ENCODE peak calls at places on chromosomes 3 and 15, in four cellular contexts. E, M, R and A are unnamed samples. For H3K4me1, the result is how much of the 10 kb centered on the place peaks cover.

GRCh38 chr3:66354561-66354960 is 133.8 kb downstream of the SLC25A26 start:
- DNase-seq in E (no peak), M (no peak), R (no peak), A (no peak)

GRCh38 chr15:87817553-87817952 is 439.0 kb downstream of the NTRK3 start:
- DNase-seq in E (no peak), M (no peak), R (no peak), A (peak)

GRCh38 chr3:196524527-196524926 is 9.4 kb upstream of the SMCO1 start:
- DNase-seq in E (peak), M (no peak), R (no peak), A (peak)

GRCh38 chr15:78374436-78375393 is 34.6 kb downstream of the CRABP1 start:
- DNase-seq in E (peak), M (peak), R (peak), A (no peak)

GRCh38 chr15:51967583-51967982 is 4.0 kb downstream of the LEO1 start:
- DNase-seq in E (no peak), M (no peak), R (no peak), A (no peak)

GRCh38 chr3:191523099-191523498 is 62.1 kb downstream of the PYDC2 start:
- DNase-seq in E (no peak), M (no peak), R (no peak), A (no peak)

GRCh38 chr15:53197426-53197839 is 407.3 kb upstream of the ONECUT1 start:
- DNase-seq in E (peak), M (peak), R (peak), A (peak)

GRCh38 chr3:196611761-196612483 is 27.6 kb upstream of the NRROS start:
- DNase-seq in E (peak), M (no peak), R (no peak), A (no peak)

GRCh38 chr3:119420196-119420595 is 43.2 kb downstream of the TMEM39A start:
- DNase-seq in E (peak), M (no peak), R (no peak), A (no peak)

GRCh38 chr15:62440310-62440709 is 275.2 kb upstream of the C2CD4B start:
- DNase-seq in E (no peak), M (no peak), R (no peak), A (no peak)

GRCh38 chr3:100693225-100693624 is 16.1 kb upstream of the TFG start:
- DNase-seq in E (no peak), M (no peak), R (no peak), A (no peak)

GRCh38 chr3:133573629-133574194 is at the start of gene CDV3:
- DNase-seq in E (no peak), M (no peak), R (no peak), A (no peak)
- H3K4me1 ChIP-seq in E (under half), M (half or more), R (half or more), A (under half)

GRCh38 chr15:26901036-26901435 is 34.2 kb downstream of the GABRA5 start:
- DNase-seq in E (no peak), M (no peak), R (no peak), A (peak)

GRCh38 chr15:26894181-26894580 is 27.3 kb downstream of the GABRA5 start:
- DNase-seq in E (no peak), M (no peak), R (no peak), A (no peak)

GRCh38 chr15:26899658-26900057 is 32.8 kb downstream of the GABRA5 start:
- DNase-seq in E (no peak), M (no peak), R (no peak), A (no peak)
- TF ChIP-seq CEBPB in E (no peak), M (no peak), R (no peak), A (no peak)

GRCh38 chr3:194139085-194139976 is 3.4 kb downstream of the HES1 start:
- DNase-seq in E (peak), M (no peak), R (no peak), A (peak)
- H3K4me1 ChIP-seq in E (half or more), M (under half), R (half or more), A (under half)

GRCh38 chr3:132210476-132211346 is 106.5 kb upstream of the ACP3 start:
- DNase-seq in E (peak), M (peak), R (peak), A (no peak)
- TF ChIP-seq CEBPB in E (no peak), M (no peak), R (no peak), A (no peak)

GRCh38 chr15:99322643-99323405 is 71.5 kb downstream of the LRRC28 start:
- DNase-seq in E (no peak), M (no peak), R (no peak), A (peak)

GRCh38 chr15:99321477-99321876 is 70.2 kb downstream of the LRRC28 start:
- DNase-seq in E (no peak), M (no peak), R (no peak), A (no peak)

GRCh38 chr15:99326235-99326634 is 75.0 kb downstream of the LRRC28 start:
- DNase-seq in E (no peak), M (no peak), R (no peak), A (no peak)

GRCh38 chr15:99324700-99325099 is 73.4 kb downstream of the LRRC28 start:
- DNase-seq in E (no peak), M (no peak), R (no peak), A (no peak)

DNA sequence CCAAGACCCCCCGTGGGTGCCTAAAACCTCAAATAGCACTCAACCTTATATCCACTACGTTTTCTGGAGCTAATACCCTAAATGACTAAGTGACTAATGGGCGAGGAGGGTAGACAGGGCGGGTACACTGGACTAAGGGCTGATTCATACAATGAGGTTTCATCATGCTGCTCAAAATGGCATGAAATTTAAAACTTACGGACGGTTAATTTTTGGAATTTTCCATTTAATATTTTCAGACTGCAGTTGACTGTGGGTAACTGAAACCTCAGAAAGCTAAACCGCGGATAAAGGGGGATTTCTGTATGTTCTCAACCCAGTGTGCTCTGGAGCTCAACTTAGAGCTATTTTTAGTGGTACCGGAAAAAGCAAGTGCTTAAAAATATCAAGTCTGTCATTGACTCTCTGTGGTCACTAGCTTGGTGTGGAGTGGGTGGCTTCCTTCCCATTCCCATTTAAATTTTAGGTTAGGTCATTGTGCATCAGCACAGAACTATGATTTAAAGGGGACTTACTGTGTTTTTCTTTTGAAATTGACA is 72.9 kb downstream of the LRRC28 start:
- DNase-seq in E (no peak), M (peak), R (peak), A (peak)
- H3K4me1 ChIP-seq in E (under half), M (half or more), R (under half), A (under half)

DNA sequence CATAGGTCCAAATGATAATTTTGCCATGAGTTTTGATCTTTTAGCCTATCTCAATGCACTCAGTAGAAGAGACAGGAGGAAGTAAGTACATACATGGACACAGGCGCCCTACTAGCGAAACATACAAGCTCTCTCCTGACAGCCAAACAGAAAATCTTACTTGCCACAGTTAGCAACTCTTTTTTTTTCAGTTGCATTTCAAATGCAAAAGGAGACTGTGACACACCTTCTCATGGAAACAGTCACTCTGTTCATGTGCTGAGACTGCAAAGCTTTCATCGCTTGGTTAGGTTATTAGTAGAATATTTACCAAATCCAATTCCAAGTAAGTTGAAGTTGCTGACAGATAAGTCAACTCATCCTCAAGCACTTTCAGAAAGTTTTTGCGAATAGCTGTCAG is 223.4 kb downstream of the FOXP1 start:
- DNase-seq in E (no peak), M (no peak), R (no peak), A (no peak)
- TF ChIP-seq CEBPB in E (no peak), M (no peak), R (no peak), A (no peak)

GRCh38 chr3:52047295-52047960 is 8.9 kb downstream of the DUSP7 start:
- DNase-seq in E (no peak), M (no peak), R (no peak), A (no peak)
- H3K4me1 ChIP-seq in E (under half), M (under half), R (half or more), A (under half)

GRCh38 chr15:74373056-74373650 is 5.7 kb upstream of the CYP11A1 start:
- DNase-seq in E (no peak), M (no peak), R (no peak), A (no peak)
- TF ChIP-seq CEBPB in E (no peak), M (no peak), R (no peak), A (no peak)